ENCODE peak calls at places on chromosome 10, in four cellular contexts. Z, D, A and J are unnamed samples.

GRCh38 chr10:122341141-122341810 is 33.2 kb upstream of the PLEKHA1 start:
- DNase-seq in D (no peak), Z (no peak), A (no peak), J (no peak)

GRCh38 chr10:54742416-54742815 is 58.6 kb downstream of the PCDH15 start:
- DNase-seq in D (no peak), A (no peak), Z (no peak), J (no peak)

GRCh38 chr10:63273575-63273974 is 140.4 kb downstream of the NRBF2 start:
- DNase-seq in D (no peak), Z (no peak), A (no peak), J (no peak)

GRCh38 chr10:43249962-43250624 is 16.8 kb downstream of the RASGEF1A start:
- DNase-seq in A (no peak), Z (no peak), D (no peak), J (no peak)

GRCh38 chr10:84424731-84425165 is 96.4 kb downstream of the CCSER2 start:
- DNase-seq in D (peak; percentile 19), Z (peak; percentile 54), A (peak; percentile 2), J (no peak)

GRCh38 chr10:30459283-30459682 is 25.3 kb downstream of the MAP3K8 start:
- DNase-seq in Z (no peak), D (no peak), A (no peak), J (no peak)

GRCh38 chr10:23556727-23557440 is 118.0 kb downstream of the OTUD1 start:
- DNase-seq in D (no peak), A (no peak), Z (no peak), J (no peak)

GRCh38 chr10:130802301-130802700 is 509.2 kb downstream of the TCERG1L start:
- DNase-seq in A (no peak), Z (no peak), D (no peak), J (no peak)

GRCh38 chr10:83564889-83565588 is 574.3 kb upstream of the GHITM start:
- DNase-seq in A (no peak), Z (no peak), D (no peak), J (peak; percentile 18)

GRCh38 chr10:44258019-44258418 is 126.9 kb downstream of the CXCL12 start:
- DNase-seq in Z (no peak), A (no peak), D (no peak), J (no peak)

GRCh38 chr10:27242951-27243551 is 2.5 kb upstream of the ACBD5 start:
- DNase-seq in Z (peak; percentile 61), D (peak; percentile 72), A (peak; percentile 70), J (peak; percentile 61)

GRCh38 chr10:126088144-126088543 is 191.8 kb downstream of the FANK1 start:
- DNase-seq in A (no peak), D (peak; percentile 35), Z (no peak), J (no peak)

GRCh38 chr10:29486466-29486865 is 148.3 kb downstream of the SVIL start:
- DNase-seq in Z (no peak), D (no peak), A (no peak), J (no peak)

GRCh38 chr10:125578658-125579315 is 104.2 kb downstream of the TEX36 start:
- DNase-seq in Z (no peak), D (no peak), A (no peak), J (no peak)

GRCh38 chr10:42638821-42639270 is 476 bp upstream of the ZNF33B start:
- DNase-seq in A (no peak), Z (no peak), D (no peak), J (no peak)

GRCh38 chr10:34624323-34625153 is 190.6 kb downstream of the PARD3 start:
- DNase-seq in A (no peak), D (no peak), Z (peak; percentile 7), J (no peak)

GRCh38 chr10:35561670-35562069 is 43.5 kb upstream of the GJD4 start:
- DNase-seq in Z (no peak), D (no peak), A (no peak), J (no peak)

GRCh38 chr10:15253951-15254807 is 85.7 kb upstream of the NMT2 start:
- DNase-seq in Z (no peak), D (no peak), A (peak; percentile 26), J (no peak)

GRCh38 chr10:72660220-72660619 is 31.7 kb upstream of the MCU start:
- DNase-seq in Z (no peak), D (no peak), A (no peak), J (no peak)

GRCh38 chr10:102673961-102674511 is 29.8 kb downstream of the TRIM8 start:
- DNase-seq in D (peak; percentile 76), Z (peak; percentile 60), A (no peak), J (peak; percentile 80)

GRCh38 chr10:48845512-48845911 is 94.1 kb downstream of the LRRC18 start:
- DNase-seq in Z (no peak), D (no peak), A (no peak), J (no peak)

GRCh38 chr10:15374156-15374555 is 3.1 kb upstream of the FAM171A1 start:
- DNase-seq in Z (no peak), A (no peak), D (no peak), J (no peak)

GRCh38 chr10:91313761-91314520 is 93.5 kb downstream of the PCGF5 start:
- DNase-seq in Z (no peak), D (no peak), A (no peak), J (no peak)

GRCh38 chr10:44922021-44922420 is 10.9 kb downstream of the TMEM72 start:
- DNase-seq in A (no peak), D (no peak), Z (no peak), J (no peak)

GRCh38 chr10:73225518-73225917 is 21.5 kb downstream of the DNAJC9 start:
- DNase-seq in A (no peak), D (no peak), Z (no peak), J (no peak)

GRCh38 chr10:102559764-102560163 is 56.0 kb downstream of the SUFU start:
- DNase-seq in Z (no peak), D (no peak), A (no peak), J (no peak)

GRCh38 chr10:3852147-3852904 is 67.3 kb upstream of the KLF6 start:
- DNase-seq in D (no peak), A (peak; percentile 88), Z (peak; percentile 98), J (peak; percentile 71)

GRCh38 chr10:76007206-76007605 is 575.8 kb downstream of the LRMDA start:
- DNase-seq in D (no peak), A (no peak), Z (no peak), J (no peak)

GRCh38 chr10:23994459-23995046 is 214.4 kb upstream of the KIAA1217 start:
- DNase-seq in Z (peak; percentile 46), A (peak; percentile 5), D (peak; percentile 52), J (peak; percentile 37)

GRCh38 chr10:132035476-132035875 is 30.3 kb upstream of the JAKMIP3 start:
- DNase-seq in Z (no peak), D (no peak), A (no peak), J (no peak)

GRCh38 chr10:113087082-113088029 is 137.3 kb downstream of the TCF7L2 start:
- DNase-seq in A (no peak), D (no peak), Z (peak; percentile 96), J (peak; percentile 37)

GRCh38 chr10:71040890-71041590 is 152.7 kb upstream of the PCBD1 start:
- DNase-seq in Z (no peak), A (no peak), D (peak; percentile 77), J (no peak)

GRCh38 chr10:128086003-128086863 is 40.0 kb downstream of the MKI67 start:
- DNase-seq in Z (no peak), D (no peak), A (no peak), J (no peak)

GRCh38 chr10:73865107-73865458 is 9.3 kb downstream of the CAMK2G start:
- DNase-seq in D (no peak), A (no peak), Z (no peak), J (no peak)

GRCh38 chr10:22271786-22272185 is 44.4 kb upstream of the COMMD3 start:
- DNase-seq in Z (no peak), A (no peak), D (no peak), J (no peak)

GRCh38 chr10:119782981-119783664 is 57.3 kb downstream of the INPP5F start:
- DNase-seq in Z (no peak), D (no peak), A (no peak), J (no peak)

GRCh38 chr10:71006497-71006896 is 118.1 kb upstream of the PCBD1 start:
- DNase-seq in A (no peak), D (no peak), Z (no peak), J (no peak)

GRCh38 chr10:93062499-93063216 is 2.1 kb downstream of the CYP26C1 start:
- DNase-seq in A (no peak), D (peak; percentile 30), Z (no peak), J (no peak)

GRCh38 chr10:101536800-101537199 is 51.3 kb downstream of the POLL start:
- DNase-seq in D (peak; percentile 54), Z (peak; percentile 23), A (no peak), J (peak; percentile 47)

GRCh38 chr10:14782691-14783363 is 8.1 kb upstream of the FAM107B start:
- DNase-seq in D (no peak), Z (peak; percentile 56), A (no peak), J (no peak)

GRCh38 chr10:123930340-123931001 is 38.9 kb upstream of the CPXM2 start:
- DNase-seq in Z (no peak), D (no peak), A (no peak), J (no peak)

GRCh38 chr10:123934846-123935245 is 43.2 kb upstream of the CPXM2 start:
- DNase-seq in Z (no peak), D (no peak), A (no peak), J (no peak)

GRCh38 chr10:123926401-123927264 is 35.0 kb upstream of the CPXM2 start:
- DNase-seq in D (no peak), A (peak; percentile 5), Z (no peak), J (peak; percentile 8)

GRCh38 chr10:123928427-123928826 is 36.8 kb upstream of the CPXM2 start:
- DNase-seq in A (no peak), D (no peak), Z (no peak), J (no peak)

GRCh38 chr10:123929791-123930190 is 38.2 kb upstream of the CPXM2 start:
- DNase-seq in Z (no peak), A (no peak), D (no peak), J (no peak)
- TF ChIP-seq NFIC in Z (no peak), A (no peak), D (no peak), J (no peak)

GRCh38 chr10:74883428-74883827 is 57.0 kb downstream of the KAT6B start:
- DNase-seq in A (no peak), D (no peak), Z (no peak), J (no peak)
- TF ChIP-seq NFIC in A (no peak), D (no peak), Z (no peak), J (no peak)

DNA sequence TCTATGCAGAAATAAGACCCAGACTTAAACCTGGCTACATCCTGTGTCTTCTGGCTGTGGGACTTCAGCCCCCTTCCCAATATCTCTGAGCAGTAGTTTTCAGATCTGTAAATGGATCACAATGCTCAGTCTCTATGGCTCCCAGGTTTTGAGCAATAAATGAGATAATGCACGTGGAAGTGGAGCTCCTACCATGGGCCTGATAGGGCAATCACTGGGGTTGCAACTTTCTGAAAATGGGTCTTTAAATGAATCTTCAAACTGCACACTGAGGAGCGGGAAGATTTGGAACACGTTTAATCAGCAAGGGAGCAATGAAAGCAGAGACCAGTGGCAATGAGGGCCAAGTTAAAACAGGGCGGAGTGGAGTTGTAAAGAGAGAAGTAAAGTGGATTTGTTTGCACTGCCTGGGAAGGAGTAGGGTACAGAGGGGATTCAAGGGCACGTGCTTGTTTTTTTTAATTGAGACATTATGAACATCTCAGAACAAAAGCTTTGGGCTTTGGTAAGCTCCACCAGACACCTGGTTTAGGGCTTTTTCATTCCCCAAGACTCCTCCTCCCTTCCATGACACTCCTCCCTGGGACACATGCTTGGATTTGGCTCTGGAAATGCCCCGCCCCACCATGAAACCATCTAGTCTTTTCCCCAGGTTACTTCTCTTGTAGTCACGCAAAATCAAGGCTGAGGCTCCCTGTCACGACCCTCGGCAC is 42.7 kb downstream of the PAPSS2 start:
- DNase-seq in D (no peak), Z (no peak), A (no peak), J (no peak)
- TF ChIP-seq NFIC in D (no peak), Z (no peak), A (no peak), J (no peak)

GRCh38 chr10:11180228-11180627 is 162.6 kb downstream of the CELF2 start:
- DNase-seq in Z (no peak), A (no peak), D (no peak), J (no peak)
- TF ChIP-seq NFIC in Z (no peak), A (no peak), D (no peak), J (no peak)

GRCh38 chr10:100267237-100268104 is at the start of gene CWF19L1:
- DNase-seq in A (peak; percentile 33), Z (peak; percentile 76), D (peak; percentile 87), J (peak; percentile 54)
- TF ChIP-seq NFIC in A (peak; percentile 14), Z (peak; percentile 52), D (no peak), J (no peak)